ENCODE peak calls at places on chromosomes 13 and 19, in nine cellular contexts. F is heart right ventricle, U is sigmoid colon, K is HCT116, J is astrocyte of the cerebellum, S is mesendoderm, N is cardiac fibroblast, O is neuronal stem cell, W is heart left ventricle. X is an unnamed sample.

GRCh38 chr13:99288069-99288468 is 19.1 kb downstream of the GPR183 start:
- DNase-seq in U (no peak), S (no peak), J (no peak), F (no peak), O (no peak), N (peak), W (no peak), K (no peak), X (no peak)

GRCh38 chr19:45505151-45505995 is 1.9 kb upstream of the VASP start:
- DNase-seq in O (no peak), K (no peak), U (no peak), F (no peak), S (no peak), W (no peak), N (peak), J (no peak), X (no peak)

GRCh38 chr13:89925107-89925506 is 1422.4 kb upstream of the MIR17HG start:
- DNase-seq in K (peak), N (peak), S (peak), J (peak), O (peak), W (no peak), F (no peak), U (no peak), X (peak)

GRCh38 chr13:31485651-31486051 is 253.7 kb upstream of the RXFP2 start:
- DNase-seq in J (no peak), S (peak), F (no peak), N (peak), O (no peak), U (no peak), K (no peak), W (no peak), X (peak)

GRCh38 chr19:55546822-55547614 is 1.7 kb upstream of the SBK3 start:
- DNase-seq in O (no peak), J (peak), N (peak), K (no peak), U (peak), F (peak), S (no peak), W (peak), X (peak)

GRCh38 chr19:15108145-15108844 is 1.1 kb downstream of the SYDE1 start:
- DNase-seq in F (no peak), S (peak), J (no peak), O (no peak), K (no peak), U (no peak), W (no peak), N (no peak), X (no peak)

GRCh38 chr13:41554626-41555386 is 97.5 kb downstream of the RGCC start:
- DNase-seq in N (no peak), F (no peak), J (no peak), U (no peak), K (no peak), O (no peak), S (no peak), W (no peak), X (no peak)

GRCh38 chr19:47467914-47468313 is 3.8 kb downstream of the SLC8A2 start:
- DNase-seq in S (no peak), O (no peak), J (no peak), N (no peak), W (no peak), F (no peak), U (no peak), K (no peak), X (no peak)

GRCh38 chr13:21522847-21523246 is 63.7 kb upstream of the ZDHHC20 start:
- DNase-seq in U (no peak), S (no peak), K (no peak), J (no peak), W (no peak), F (no peak), N (no peak), O (no peak), X (no peak)

GRCh38 chr13:68982961-68983619 is 1124.5 kb upstream of the ATXN8OS start:
- DNase-seq in K (no peak), S (no peak), N (no peak), U (no peak), W (no peak), O (no peak), F (no peak), J (no peak), X (no peak)

GRCh38 chr19:37738371-37738770 is 18.8 kb upstream of the ZNF607 start:
- DNase-seq in F (no peak), N (no peak), J (no peak), U (no peak), K (no peak), S (peak), W (no peak), O (no peak), X (no peak)

GRCh38 chr13:48500652-48501197 is 32.2 kb downstream of the RCBTB2 start:
- DNase-seq in J (peak), O (no peak), N (peak), F (no peak), K (no peak), U (no peak), W (no peak), S (no peak), X (peak)

GRCh38 chr19:21314676-21315075 is 14.5 kb downstream of the ZNF708 start:
- DNase-seq in F (no peak), J (no peak), U (no peak), O (no peak), K (no peak), W (no peak), N (peak), S (no peak), X (no peak)

GRCh38 chr19:575527-576506 is 3.4 kb downstream of the BSG start:
- DNase-seq in K (no peak), S (no peak), N (peak), W (peak), F (peak), J (no peak), U (peak), O (no peak), X (peak)

GRCh38 chr19:8069116-8069973 is 16.8 kb downstream of the CCL25 start:
- DNase-seq in F (no peak), O (no peak), W (no peak), U (no peak), K (no peak), N (no peak), J (no peak), S (peak), X (no peak)

GRCh38 chr13:36382030-36382429 is 35.8 kb upstream of the SPART start:
- DNase-seq in N (no peak), U (no peak), F (no peak), O (no peak), K (no peak), S (no peak), J (no peak), W (no peak), X (peak)

GRCh38 chr13:23871616-23872220 is 17.5 kb downstream of the MIPEP start:
- DNase-seq in U (no peak), S (peak), O (no peak), N (peak), J (peak), F (no peak), K (no peak), W (no peak), X (peak)

GRCh38 chr19:55165952-55166529 is 372 bp downstream of the DNAAF3 start:
- DNase-seq in K (peak), O (peak), N (peak), U (peak), F (peak), J (peak), W (peak), S (peak), X (peak)

DNA sequence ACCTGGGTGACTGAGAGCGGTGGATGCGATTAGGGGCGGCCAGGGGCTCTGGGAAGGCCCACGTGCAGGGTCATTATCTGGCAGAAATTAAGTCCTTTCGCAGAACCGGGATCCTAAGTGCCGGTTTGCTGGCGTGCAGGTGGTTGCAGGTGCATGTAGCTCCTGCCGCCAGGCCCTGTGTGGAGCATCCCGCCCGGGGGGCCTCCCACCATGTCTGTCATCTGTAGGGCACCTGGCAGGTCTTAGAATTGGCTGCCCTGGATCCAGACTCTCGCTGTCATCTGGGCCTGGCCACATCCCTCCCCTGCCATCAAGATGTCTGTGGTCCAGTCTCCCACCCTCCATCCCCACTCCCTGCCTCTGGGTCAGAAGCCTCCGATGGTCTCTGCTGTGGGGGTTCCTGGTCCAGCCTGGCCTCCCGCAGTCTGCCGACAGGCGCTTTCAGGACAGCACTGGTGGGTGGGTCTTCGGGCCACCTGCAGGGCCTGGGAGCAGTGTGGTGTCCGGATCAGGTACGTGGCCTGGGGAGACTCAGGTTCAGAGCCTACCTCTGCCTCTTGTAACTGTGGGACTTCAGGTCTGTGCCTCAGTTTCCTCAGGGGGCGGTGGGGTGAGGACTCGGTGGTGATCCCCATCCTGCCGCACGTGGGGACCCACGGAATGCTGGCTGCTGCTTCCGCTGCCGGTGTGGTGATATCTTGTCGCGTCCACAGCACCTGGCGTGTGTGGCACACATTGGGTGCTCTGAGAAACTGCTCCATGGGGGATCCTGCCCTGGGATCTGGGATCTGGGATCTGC is 5.4 kb downstream of the GNA11 start:
- DNase-seq in U (no peak), S (no peak), F (peak), O (no peak), W (no peak), K (no peak), N (no peak), J (no peak), X (no peak)
- H3K4me3 ChIP-seq in U (peak), S (no peak), F (peak), O (no peak), W (peak), K (no peak), N (no peak), J (no peak), X (no peak)

DNA sequence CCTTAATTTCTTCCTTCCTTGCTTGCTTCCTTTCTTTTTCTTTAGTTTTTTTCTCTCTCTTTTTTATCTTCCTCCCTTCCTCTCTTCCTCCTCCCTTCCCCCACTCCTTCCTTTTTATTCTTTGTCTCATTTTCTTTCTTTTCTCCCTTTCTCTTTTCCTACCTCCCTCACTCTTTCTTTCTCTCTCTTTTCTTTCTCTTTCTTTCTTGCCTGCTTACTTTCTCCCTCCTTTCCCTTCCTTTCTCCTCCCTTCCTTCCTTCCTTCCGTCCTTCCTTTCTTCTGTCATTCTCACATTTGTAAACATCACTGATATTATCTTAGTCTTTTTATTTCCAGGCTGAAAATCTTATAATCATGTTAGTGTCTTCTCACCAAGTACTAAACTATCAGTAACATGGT is 38.8 kb downstream of the SLITRK5 start:
- DNase-seq in K (no peak), O (no peak), W (no peak), F (no peak), S (no peak), J (no peak), U (no peak), N (no peak), X (no peak)
- H3K4me3 ChIP-seq in K (no peak), O (no peak), W (no peak), F (no peak), S (no peak), J (no peak), U (no peak), N (no peak), X (no peak)

GRCh38 chr19:1853295-1854031 is 5.2 kb upstream of the REXO1 start:
- DNase-seq in J (peak), K (peak), O (no peak), U (peak), N (peak), W (peak), F (peak), S (peak), X (peak)

GRCh38 chr19:1850809-1851544 is 2.7 kb upstream of the REXO1 start:
- DNase-seq in N (no peak), U (no peak), S (peak), K (no peak), O (no peak), W (no peak), F (no peak), J (no peak), X (no peak)

GRCh38 chr19:1852294-1852646 is 4.0 kb upstream of the REXO1 start:
- DNase-seq in O (no peak), U (peak), F (no peak), J (no peak), W (no peak), S (no peak), K (no peak), N (no peak), X (no peak)

GRCh38 chr19:1852729-1853128 is 4.4 kb upstream of the REXO1 start:
- DNase-seq in F (no peak), W (no peak), J (no peak), S (no peak), O (no peak), U (no peak), K (no peak), N (no peak), X (no peak)

GRCh38 chr19:1851581-1852293 is 3.5 kb upstream of the REXO1 start:
- DNase-seq in O (no peak), W (no peak), F (no peak), N (no peak), J (no peak), U (no peak), S (no peak), K (no peak), X (no peak)
- H3K4me3 ChIP-seq in O (no peak), W (no peak), F (no peak), N (no peak), J (no peak), U (no peak), S (no peak), K (no peak), X (no peak)

DNA sequence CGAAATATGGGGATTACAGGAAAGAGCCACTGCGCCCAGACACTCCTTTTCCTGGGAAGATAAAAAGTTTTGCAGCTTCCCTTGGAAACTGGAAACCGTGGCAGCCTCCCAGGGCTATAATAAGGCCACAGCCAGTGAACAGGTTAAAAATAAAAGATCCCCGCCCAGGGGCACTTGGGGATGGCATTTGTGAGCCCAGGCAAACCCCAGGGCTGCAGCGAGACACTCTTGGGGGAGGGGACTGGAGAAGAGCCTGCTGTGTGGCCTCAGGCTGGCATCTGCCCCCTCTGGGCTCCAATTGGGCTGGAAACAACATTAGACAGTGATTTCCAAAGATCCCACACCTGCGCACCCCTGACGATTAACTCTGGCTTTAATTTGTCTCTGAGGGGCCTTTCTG is 11.2 kb downstream of the FEM1A start:
- DNase-seq in J (no peak), K (no peak), W (peak), S (no peak), O (no peak), U (no peak), N (no peak), F (peak), X (no peak)
- H3K4me3 ChIP-seq in J (no peak), K (no peak), W (no peak), S (no peak), O (no peak), U (no peak), N (no peak), F (no peak), X (no peak)

GRCh38 chr13:33366469-33367062 is 81.0 kb upstream of the STARD13 start:
- DNase-seq in F (no peak), J (no peak), O (no peak), S (no peak), K (no peak), U (no peak), N (no peak), W (no peak), X (no peak)

GRCh38 chr13:33367931-33368330 is 82.4 kb upstream of the STARD13 start:
- DNase-seq in J (no peak), F (no peak), S (no peak), W (no peak), K (no peak), O (no peak), U (no peak), N (no peak), X (no peak)

GRCh38 chr13:33369073-33369472 is 83.5 kb upstream of the STARD13 start:
- DNase-seq in F (no peak), S (no peak), O (no peak), N (no peak), U (no peak), J (no peak), K (no peak), W (no peak), X (no peak)

GRCh38 chr13:33364192-33364591 is 78.6 kb upstream of the STARD13 start:
- DNase-seq in U (no peak), K (no peak), N (no peak), O (no peak), J (no peak), S (no peak), F (no peak), W (no peak), X (no peak)

DNA sequence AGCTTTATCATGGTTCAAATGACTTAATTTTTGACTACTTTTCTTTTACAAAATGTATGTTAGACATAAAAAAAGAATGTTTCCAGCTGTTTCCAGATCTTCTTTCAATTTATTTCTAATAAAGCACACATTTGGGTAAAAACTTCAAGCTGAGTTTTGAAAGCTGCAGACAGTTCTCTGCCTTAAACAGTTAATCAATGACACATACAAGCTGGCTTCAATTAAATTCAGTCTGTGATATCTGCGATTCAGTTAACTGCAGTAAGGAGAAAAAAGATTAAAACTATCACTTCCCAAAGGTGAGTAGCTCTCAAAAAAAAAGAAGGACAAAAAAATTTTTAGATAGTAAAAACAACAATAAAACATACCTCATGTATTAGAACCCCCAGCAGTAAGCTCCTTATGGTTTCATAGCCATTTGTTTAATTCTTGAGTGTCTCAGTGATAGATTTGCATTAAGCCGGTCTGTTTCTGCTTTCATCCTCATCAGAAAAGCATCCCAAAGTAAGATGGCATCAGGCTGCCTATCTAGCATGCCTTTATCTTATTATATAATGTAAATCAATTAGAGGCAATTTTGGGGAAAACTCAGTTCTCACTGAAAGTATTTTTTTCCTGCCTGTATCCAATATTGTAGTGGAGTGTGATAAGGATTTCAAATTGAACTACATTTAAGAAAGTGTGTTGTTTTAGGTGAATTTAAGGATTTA is 81.8 kb upstream of the STARD13 start:
- DNase-seq in F (no peak), J (no peak), W (no peak), O (no peak), K (no peak), U (no peak), N (no peak), S (no peak), X (no peak)
- H3K4me3 ChIP-seq in F (no peak), J (no peak), W (no peak), O (no peak), K (no peak), U (no peak), N (no peak), S (no peak), X (no peak)

GRCh38 chr19:5803752-5804515 is 933 bp upstream of the NRTN start:
- DNase-seq in W (peak), S (peak), F (peak), U (peak), N (peak), O (peak), K (peak), J (peak), X (peak)
- H3K4me3 ChIP-seq in W (peak), S (no peak), F (peak), U (peak), N (peak), O (peak), K (peak), J (peak), X (peak)